ENCODE peak calls at places on chromosomes 3 and 15, in four cellular contexts. X is HepG2, U is GM12891, O is K562. D is an unnamed sample.

GRCh38 chr3:132380979-132381944 is 36.0 kb upstream of the DNAJC13 start:
- DNase-seq in X (no peak), O (no peak), U (no peak), D (no peak)

GRCh38 chr3:20141841-20142240 is 44.2 kb downstream of the SGO1 start:
- DNase-seq in O (no peak), U (no peak), X (no peak), D (no peak)

GRCh38 chr3:159486580-159486979 is 502.1 kb upstream of the IL12A start:
- DNase-seq in X (peak), U (no peak), O (no peak), D (no peak)

GRCh38 chr15:93072011-93072410 is 17.0 kb downstream of the RGMA start:
- DNase-seq in X (no peak), O (no peak), U (no peak), D (no peak)

GRCh38 chr3:162428192-162428591 is 931.6 kb downstream of the OTOL1 start:
- DNase-seq in X (no peak), O (no peak), U (no peak), D (no peak)

GRCh38 chr3:17942856-17943255 is 200.4 kb upstream of the TBC1D5 start:
- DNase-seq in U (no peak), X (no peak), O (no peak), D (no peak)

GRCh38 chr15:56608140-56608778 is 125.0 kb downstream of the ZNF280D start:
- DNase-seq in O (no peak), U (peak), X (no peak), D (no peak)

GRCh38 chr15:64122444-64122843 is 26.7 kb downstream of the SNX1 start:
- DNase-seq in U (no peak), O (no peak), X (no peak), D (no peak)

GRCh38 chr3:17065315-17065714 is 180.6 kb downstream of the PLCL2 start:
- DNase-seq in O (no peak), X (no peak), U (no peak), D (no peak)

GRCh38 chr15:77529394-77530159 is 103.1 kb downstream of the LINGO1 start:
- DNase-seq in O (no peak), X (peak), U (no peak), D (no peak)

GRCh38 chr3:16801698-16802097 is 83.1 kb upstream of the PLCL2 start:
- DNase-seq in O (no peak), U (no peak), X (no peak), D (no peak)

GRCh38 chr15:58590901-58591300 is 158.6 kb downstream of the ADAM10 start:
- DNase-seq in U (no peak), O (no peak), X (no peak), D (no peak)

GRCh38 chr3:127749361-127749760 is 73.0 kb downstream of the MGLL start:
- DNase-seq in X (no peak), U (no peak), O (no peak), D (no peak)

GRCh38 chr3:8667429-8668091 is 23.0 kb upstream of the SSUH2 start:
- DNase-seq in O (no peak), X (no peak), U (no peak), D (no peak)

GRCh38 chr3:126961191-126961790 is 21.6 kb upstream of the PLXNA1 start:
- DNase-seq in X (no peak), U (peak), O (peak), D (no peak)

GRCh38 chr3:136146981-136147729 is 49.0 kb downstream of the MSL2 start:
- DNase-seq in X (peak), O (no peak), U (no peak), D (no peak)

GRCh38 chr3:170759511-170760173 is 110.4 kb downstream of the RPL22L1 start:
- DNase-seq in X (no peak), O (no peak), U (no peak), D (no peak)

GRCh38 chr3:37546876-37547275 is 314.8 kb upstream of the CTDSPL start:
- DNase-seq in X (peak), O (no peak), U (peak), D (no peak)

GRCh38 chr15:80431635-80432034 is 27.5 kb downstream of the ARNT2 start:
- DNase-seq in U (no peak), O (no peak), X (no peak), D (no peak)

GRCh38 chr15:77749998-77750540 is 117.4 kb upstream of the LINGO1 start:
- DNase-seq in O (no peak), U (no peak), X (no peak), D (no peak)

GRCh38 chr3:158158969-158159368 is 49.1 kb downstream of the RSRC1 start:
- DNase-seq in U (no peak), O (no peak), X (no peak), D (no peak)

DNA sequence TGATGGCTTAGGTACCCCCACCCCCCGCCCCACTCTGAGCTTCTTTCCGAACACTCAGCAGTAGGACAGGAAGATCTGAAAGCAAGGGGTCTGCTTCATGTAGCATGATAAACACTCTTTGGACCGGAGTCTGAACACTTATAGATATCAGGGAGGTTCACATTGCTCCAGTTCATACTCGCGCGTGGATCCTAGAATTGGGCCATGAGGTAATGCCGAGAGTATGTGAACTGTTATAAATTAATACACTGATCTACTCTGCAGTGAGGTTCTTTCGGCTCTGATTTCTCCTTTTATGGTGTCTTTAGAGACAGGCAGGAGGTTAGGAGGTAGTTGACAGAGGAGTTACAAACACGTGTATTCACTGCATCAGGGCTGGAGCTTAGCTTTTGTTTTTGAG is 223.0 kb downstream of the THSD4 start:
- DNase-seq in U (no peak), X (no peak), O (no peak), D (no peak)
- TF ChIP-seq POLR2AphosphoS5 in U (no peak), X (no peak), O (no peak), D (no peak)

DNA sequence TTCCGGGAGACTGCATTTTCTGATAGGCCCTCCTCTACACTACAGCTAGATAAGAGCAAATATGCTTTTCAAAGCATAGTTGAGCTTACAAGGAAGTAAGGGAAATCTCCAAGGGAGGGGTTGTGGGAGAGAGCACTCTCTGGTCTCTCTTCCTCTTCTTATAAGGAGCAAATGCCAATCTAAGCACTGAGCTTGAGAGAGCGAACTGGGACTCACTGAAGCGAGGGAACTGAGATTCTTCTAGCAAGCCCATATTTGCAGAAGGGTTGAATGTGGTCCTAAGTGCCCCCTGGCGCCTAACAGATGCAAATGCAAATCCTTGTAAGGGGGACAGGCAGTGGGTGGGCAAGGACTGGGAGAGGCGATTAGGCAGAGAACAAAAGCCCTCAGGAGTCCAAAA is 164.8 kb downstream of the ERC2 start:
- DNase-seq in X (peak), O (peak), U (peak), D (no peak)
- TF ChIP-seq TAF1 in X (no peak), O (no peak), U (no peak), D (no peak)

GRCh38 chr15:42490743-42491539 is at the start of gene ZNF106:
- DNase-seq in U (peak), X (peak), O (peak), D (peak)
- TF ChIP-seq POLR2A in U (peak), X (peak), O (peak), D (peak)

DNA sequence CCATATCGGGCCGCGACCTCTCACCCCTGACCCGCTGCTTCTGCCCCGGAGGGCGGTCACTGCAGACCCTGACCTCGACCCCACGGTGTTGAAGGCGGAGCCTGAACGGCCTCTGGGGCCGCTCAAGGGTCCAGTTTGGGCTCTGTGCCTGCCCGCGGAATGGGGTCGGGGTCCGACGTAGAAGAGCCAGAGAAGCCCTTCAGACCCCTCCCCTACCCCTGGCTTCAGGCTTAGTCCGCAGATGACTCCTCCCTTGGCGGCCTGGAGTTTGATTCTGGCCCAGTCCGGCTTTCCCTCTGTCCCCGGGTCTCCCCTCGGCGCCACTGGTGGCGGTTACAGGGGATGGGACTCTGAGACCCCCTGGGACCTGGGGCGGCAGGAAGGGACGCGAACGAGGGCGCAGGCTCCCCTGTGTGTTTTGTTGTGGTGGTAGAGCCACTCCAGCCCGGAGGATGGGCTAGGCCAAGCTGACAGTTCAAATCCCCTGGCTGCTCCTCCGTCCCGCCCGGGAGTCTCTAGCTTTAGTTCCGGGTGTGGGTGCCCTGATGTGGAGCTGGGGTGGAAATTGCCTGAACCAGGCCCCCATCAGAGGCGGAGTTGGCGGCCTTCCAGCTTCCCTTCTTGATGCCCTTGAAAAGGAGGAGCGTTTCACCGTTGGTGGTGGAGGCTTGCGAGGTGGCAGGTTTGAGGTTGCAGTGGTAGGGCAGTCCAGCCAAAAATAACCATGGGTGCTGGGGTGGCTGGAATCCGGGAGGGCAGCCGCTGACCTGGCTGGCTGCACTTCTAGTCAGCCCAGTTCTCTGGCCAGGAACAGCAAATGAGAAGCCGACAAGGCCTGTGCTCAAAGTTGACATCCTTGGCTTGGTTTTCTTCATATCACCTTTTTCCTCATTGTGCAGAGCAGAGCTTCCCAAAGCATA is 644 bp downstream of the CLK3 start:
- DNase-seq in X (peak), U (peak), O (peak), D (peak)
- TF ChIP-seq POLR2AphosphoS5 in X (no peak), U (no peak), O (peak), D (no peak)

DNA sequence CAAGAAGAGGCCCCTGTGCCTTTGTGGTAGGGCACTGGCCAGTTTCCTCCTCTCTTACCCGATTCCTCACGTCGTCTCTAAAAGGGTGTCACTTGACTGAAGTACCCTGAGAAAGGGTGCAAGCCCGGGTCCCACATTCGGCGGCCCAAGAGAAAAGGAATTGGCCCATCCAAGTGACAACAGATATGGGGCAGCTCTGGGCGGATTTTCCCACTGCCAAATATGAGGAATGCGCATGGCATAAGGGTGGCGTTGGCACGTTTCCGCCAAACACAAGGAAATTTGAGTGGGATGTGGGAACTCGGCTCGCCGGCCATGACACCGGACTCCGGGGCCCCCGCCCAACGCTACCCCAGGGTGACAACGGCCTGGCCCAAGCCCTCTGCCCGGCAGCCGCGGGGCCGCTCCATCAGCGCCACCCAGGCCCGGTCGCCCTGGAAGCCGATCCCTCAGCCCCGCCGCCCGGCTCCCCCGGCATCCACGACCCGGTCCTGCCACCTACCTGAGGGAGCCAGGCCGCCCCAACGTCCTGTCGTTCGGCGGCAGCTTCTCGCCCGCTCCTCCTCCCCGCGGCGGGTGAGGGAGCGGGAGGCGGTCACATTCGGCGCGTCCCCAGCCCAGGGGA is 494 bp downstream of the RAF1 start:
- DNase-seq in U (no peak), O (peak), X (no peak), D (no peak)
- TF ChIP-seq TAF1 in U (no peak), O (no peak), X (no peak), D (no peak)

GRCh38 chr3:32421185-32421584 is 29.5 kb downstream of the CMTM7 start:
- DNase-seq in U (no peak), O (no peak), X (no peak), D (no peak)

GRCh38 chr3:32423956-32424558 is 32.4 kb downstream of the CMTM7 start:
- DNase-seq in X (no peak), O (no peak), U (no peak), D (no peak)

GRCh38 chr3:32422943-32423342 is 31.3 kb downstream of the CMTM7 start:
- DNase-seq in U (no peak), O (no peak), X (no peak), D (no peak)

GRCh38 chr3:32423534-32423933 is 31.9 kb downstream of the CMTM7 start:
- DNase-seq in O (no peak), X (no peak), U (no peak), D (no peak)

GRCh38 chr3:32421991-32422859 is 30.6 kb downstream of the CMTM7 start:
- DNase-seq in U (no peak), O (peak), X (no peak), D (no peak)
- TF ChIP-seq POLR2A in U (no peak), O (no peak), X (no peak), D (no peak)

GRCh38 chr3:105429034-105429762 is 62.5 kb downstream of the ALCAM start:
- DNase-seq in O (no peak), U (no peak), X (peak), D (no peak)

GRCh38 chr3:105425153-105425502 is 58.4 kb downstream of the ALCAM start:
- DNase-seq in X (no peak), O (no peak), U (no peak), D (no peak)

GRCh38 chr3:105424412-105425152 is 57.9 kb downstream of the ALCAM start:
- DNase-seq in U (no peak), O (no peak), X (no peak), D (no peak)

GRCh38 chr3:105430460-105430859 is 63.8 kb downstream of the ALCAM start:
- DNase-seq in X (no peak), O (no peak), U (no peak), D (no peak)

GRCh38 chr3:105427332-105427731 is 60.6 kb downstream of the ALCAM start:
- DNase-seq in U (no peak), O (no peak), X (no peak), D (no peak)
- TF ChIP-seq POLR2AphosphoS5 in U (no peak), O (no peak), X (no peak), D (no peak)

DNA sequence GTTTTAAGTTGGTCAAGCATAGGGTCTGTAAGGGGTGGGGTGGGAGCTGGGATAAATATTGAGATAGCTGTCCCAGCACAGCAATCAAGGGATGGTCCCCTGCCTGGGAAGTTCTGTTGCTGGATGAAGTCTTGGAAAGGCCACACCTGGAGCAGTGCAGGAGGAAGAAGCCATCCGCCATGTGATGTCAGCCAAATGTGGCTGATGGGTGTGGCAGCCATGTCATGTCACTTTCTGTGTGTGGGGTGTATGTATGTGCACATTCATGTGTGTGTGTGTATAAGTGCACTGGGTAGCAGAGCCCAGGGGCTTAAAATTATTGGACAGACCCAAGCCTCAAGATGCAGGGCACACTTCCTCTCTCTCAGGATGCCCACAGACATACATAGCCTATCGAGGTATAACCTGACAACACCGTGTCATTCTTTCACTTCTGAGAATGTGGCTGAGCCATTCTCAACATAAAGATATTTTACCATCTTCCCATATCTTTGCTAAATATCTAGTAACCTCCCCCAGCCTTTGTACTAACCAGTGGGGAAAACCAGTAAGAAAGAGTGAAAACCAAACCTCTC is 11.4 kb downstream of the TNFSF10 start:
- DNase-seq in O (no peak), U (no peak), X (no peak), D (no peak)
- TF ChIP-seq TAF1 in O (no peak), U (no peak), X (no peak), D (no peak)

DNA sequence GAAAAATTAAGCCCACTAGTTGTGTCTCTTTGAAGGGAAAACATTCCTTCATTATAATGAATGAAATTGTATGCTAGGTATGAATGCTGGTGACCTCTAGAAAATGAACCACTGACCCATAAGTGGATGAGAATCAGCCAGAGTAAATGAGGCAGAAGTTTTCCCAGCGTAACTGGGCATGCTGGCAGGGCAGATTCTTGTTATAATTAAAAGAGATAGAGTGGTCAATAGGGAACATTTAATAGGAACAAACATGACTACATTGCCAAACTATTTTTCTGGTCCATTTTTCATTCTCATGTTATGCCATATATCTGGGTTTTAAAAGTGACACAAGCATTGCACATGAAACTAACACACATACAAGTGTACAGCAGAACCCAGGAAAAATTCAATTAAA is 4.2 kb downstream of the CLRN1 start:
- DNase-seq in O (no peak), U (no peak), X (no peak), D (no peak)
- TF ChIP-seq POLR2A in O (no peak), U (no peak), X (no peak), D (no peak)

GRCh38 chr3:187398955-187399354 is 30.8 kb downstream of the RTP4 start:
- DNase-seq in X (no peak), U (no peak), O (no peak), D (no peak)

GRCh38 chr3:187400756-187401155 is 32.6 kb downstream of the RTP4 start:
- DNase-seq in O (no peak), X (no peak), U (no peak), D (no peak)

GRCh38 chr3:187406927-187407326 is 38.7 kb downstream of the RTP4 start:
- DNase-seq in X (no peak), O (no peak), U (no peak), D (no peak)

GRCh38 chr3:187401861-187402260 is 33.7 kb downstream of the RTP4 start:
- DNase-seq in X (no peak), U (no peak), O (no peak), D (no peak)

GRCh38 chr3:187403768-187404270 is 35.6 kb downstream of the RTP4 start:
- DNase-seq in X (peak), O (no peak), U (no peak), D (no peak)
- TF ChIP-seq POLR2AphosphoS5 in X (no peak), O (no peak), U (no peak), D (no peak)

D was measured in GM12892.